ENCODE peak calls at places on chromosomes 4 and X, in four cellular contexts. One of them, this sample, is unnamed.

GRCh38 chrX:1316527-1316926 is 20.1 kb upstream of the IL3RA start:
- DNase-seq in NCI-H1417: no peak
- DNase-seq in AG10803: no peak
- DNase-seq in NCI-H460: no peak
- DNase-seq in this sample: no peak

GRCh38 chrX:19670854-19671620 is 155.7 kb upstream of the MAP3K15 start:
- DNase-seq in NCI-H1417: no peak
- DNase-seq in AG10803: peak; percentile 78
- DNase-seq in NCI-H460: peak; percentile 88
- DNase-seq in this sample: peak; percentile 79

GRCh38 chrX:338281-338835 is 19.8 kb upstream of the GTPBP6 start:
- DNase-seq in NCI-H1417: no peak
- DNase-seq in AG10803: no peak
- DNase-seq in NCI-H460: no peak
- DNase-seq in this sample: no peak

GRCh38 chr4:185966997-185967775 is 101.8 kb upstream of the TLR3 start:
- DNase-seq in NCI-H1417: no peak
- DNase-seq in AG10803: peak; percentile 6
- DNase-seq in NCI-H460: no peak
- DNase-seq in this sample: no peak

GRCh38 chrX:153184787-153185186 is 5.7 kb downstream of the MAGEA1 start:
- DNase-seq in NCI-H1417: no peak
- DNase-seq in AG10803: no peak
- DNase-seq in NCI-H460: no peak
- DNase-seq in this sample: no peak

GRCh38 chr4:73396993-73397972 is 6.8 kb upstream of the ALB start:
- DNase-seq in NCI-H1417: no peak
- DNase-seq in AG10803: no peak
- DNase-seq in NCI-H460: no peak
- DNase-seq in this sample: no peak

GRCh38 chr4:155079866-155080265 is 128.6 kb upstream of the NPY2R start:
- DNase-seq in NCI-H1417: no peak
- DNase-seq in AG10803: peak; percentile 6
- DNase-seq in NCI-H460: no peak
- DNase-seq in this sample: no peak

GRCh38 chrX:24357101-24357500 is 3.3 kb upstream of the SUPT20HL1 start:
- DNase-seq in NCI-H1417: no peak
- DNase-seq in AG10803: no peak
- DNase-seq in NCI-H460: no peak
- DNase-seq in this sample: no peak

GRCh38 chr4:2251795-2252529 is 9.9 kb downstream of the MXD4 start:
- DNase-seq in NCI-H1417: no peak
- DNase-seq in AG10803: no peak
- DNase-seq in NCI-H460: no peak
- DNase-seq in this sample: no peak

GRCh38 chr4:40180356-40180755 is 16.5 kb upstream of the RHOH start:
- DNase-seq in NCI-H1417: no peak
- DNase-seq in AG10803: peak; percentile 93
- DNase-seq in NCI-H460: peak; percentile 26
- DNase-seq in this sample: peak; percentile 1

GRCh38 chr4:109559983-109560686 is at the start of gene MCUB:
- DNase-seq in NCI-H1417: peak; percentile 91
- DNase-seq in AG10803: peak; percentile 87
- DNase-seq in NCI-H460: peak; percentile 71
- DNase-seq in this sample: peak; percentile 73

GRCh38 chr4:77852892-77853495 is 9.6 kb upstream of the MRPL1 start:
- DNase-seq in NCI-H1417: no peak
- DNase-seq in AG10803: no peak
- DNase-seq in NCI-H460: no peak
- DNase-seq in this sample: no peak

GRCh38 chrX:1591102-1591862 is at the start of gene AKAP17A:
- DNase-seq in NCI-H1417: peak; percentile 98
- DNase-seq in AG10803: peak; percentile 92
- DNase-seq in NCI-H460: peak; percentile 98
- DNase-seq in this sample: peak; percentile 80

GRCh38 chr4:82782626-82783025 is 16.0 kb downstream of the SCD5 start:
- DNase-seq in NCI-H1417: no peak
- DNase-seq in AG10803: no peak
- DNase-seq in NCI-H460: no peak
- DNase-seq in this sample: no peak

GRCh38 chr4:119729815-119730643 is 101.4 kb upstream of the PDE5A start:
- DNase-seq in NCI-H1417: no peak
- DNase-seq in AG10803: peak; percentile 80
- DNase-seq in NCI-H460: peak; percentile 40
- DNase-seq in this sample: peak; percentile 15

GRCh38 chr4:3479358-3480101 is 16.4 kb downstream of the DOK7 start:
- DNase-seq in NCI-H1417: no peak
- DNase-seq in AG10803: no peak
- DNase-seq in NCI-H460: no peak
- DNase-seq in this sample: no peak

GRCh38 chr4:137393043-137393442 is 139.3 kb downstream of the PCDH18 start:
- DNase-seq in NCI-H1417: peak; percentile 50
- DNase-seq in AG10803: peak; percentile 50
- DNase-seq in NCI-H460: no peak
- DNase-seq in this sample: no peak

GRCh38 chr4:140260227-140260626 is 106.2 kb upstream of the MAML3 start:
- DNase-seq in NCI-H1417: no peak
- DNase-seq in AG10803: peak; percentile 79
- DNase-seq in NCI-H460: no peak
- DNase-seq in this sample: peak; percentile 41

GRCh38 chrX:27186671-27187070 is 276.5 kb downstream of the PPP4R3C start:
- DNase-seq in NCI-H1417: peak; percentile 32
- DNase-seq in AG10803: peak; percentile 3
- DNase-seq in NCI-H460: peak; percentile 24
- DNase-seq in this sample: peak; percentile 3

GRCh38 chr4:40283968-40284367 is 51.2 kb upstream of the CHRNA9 start:
- DNase-seq in NCI-H1417: no peak
- DNase-seq in AG10803: peak; percentile 31
- DNase-seq in NCI-H460: peak; percentile 41
- DNase-seq in this sample: peak; percentile 91

GRCh38 chr4:139738846-139739613 is 73.4 kb downstream of the MGST2 start:
- DNase-seq in NCI-H1417: no peak
- DNase-seq in AG10803: peak; percentile 38
- DNase-seq in NCI-H460: no peak
- DNase-seq in this sample: no peak